ENCODE peak calls at places on chromosomes 3 and 15, in four cellular contexts. One of them, this sample, is unnamed.

GRCh38 chr3:118951089-118951488 is 83.6 kb downstream of the IGSF11 start:
- DNase-seq in ovary: no peak
- DNase-seq in WTC11: no peak
- DNase-seq in cardiac muscle cell: no peak
- DNase-seq in this sample: no peak

GRCh38 chr15:74505837-74506514 is 35.0 kb upstream of the ARID3B start:
- DNase-seq in ovary: no peak
- DNase-seq in cardiac muscle cell: no peak
- DNase-seq in WTC11: no peak
- DNase-seq in this sample: no peak

GRCh38 chr15:96703087-96703486 is 372.6 kb downstream of the NR2F2 start:
- DNase-seq in WTC11: no peak
- DNase-seq in cardiac muscle cell: no peak
- DNase-seq in ovary: no peak
- DNase-seq in this sample: no peak

GRCh38 chr3:36700537-36701248 is 63.7 kb downstream of the DCLK3 start:
- DNase-seq in WTC11: peak; percentile 69
- DNase-seq in ovary: peak; percentile 57
- DNase-seq in cardiac muscle cell: peak; percentile 79
- DNase-seq in this sample: peak; percentile 66

GRCh38 chr3:29335438-29335837 is 54.6 kb downstream of the RBMS3 start:
- DNase-seq in cardiac muscle cell: peak; percentile 96
- DNase-seq in ovary: peak; percentile 56
- DNase-seq in WTC11: peak; percentile 24
- DNase-seq in this sample: peak; percentile 15

GRCh38 chr3:102190340-102190723 is 244.5 kb upstream of the ZPLD1 start:
- DNase-seq in WTC11: no peak
- DNase-seq in ovary: peak; percentile 56
- DNase-seq in cardiac muscle cell: no peak
- DNase-seq in this sample: no peak

GRCh38 chr3:11591006-11591360 is 52.7 kb downstream of the VGLL4 start:
- DNase-seq in WTC11: no peak
- DNase-seq in ovary: no peak
- DNase-seq in cardiac muscle cell: no peak
- DNase-seq in this sample: no peak

GRCh38 chr15:43625086-43625485 is 6.5 kb upstream of the STRC start:
- DNase-seq in ovary: no peak
- DNase-seq in cardiac muscle cell: no peak
- DNase-seq in WTC11: no peak
- DNase-seq in this sample: no peak

GRCh38 chr15:100671858-100672543 is 69.6 kb downstream of the ASB7 start:
- DNase-seq in ovary: no peak
- DNase-seq in WTC11: peak; percentile 36
- DNase-seq in cardiac muscle cell: peak; percentile 46
- DNase-seq in this sample: peak; percentile 44

GRCh38 chr3:98796334-98796733 is 33.2 kb downstream of the ST3GAL6 start:
- DNase-seq in cardiac muscle cell: no peak
- DNase-seq in WTC11: no peak
- DNase-seq in ovary: no peak
- DNase-seq in this sample: no peak

GRCh38 chr3:24673596-24673995 is 178.9 kb upstream of the THRB start:
- DNase-seq in cardiac muscle cell: no peak
- DNase-seq in WTC11: no peak
- DNase-seq in ovary: no peak
- DNase-seq in this sample: no peak

GRCh38 chr15:81011593-81011992 is 10.9 kb downstream of the TLNRD1 start:
- DNase-seq in ovary: no peak
- DNase-seq in cardiac muscle cell: no peak
- DNase-seq in WTC11: no peak
- DNase-seq in this sample: no peak

GRCh38 chr3:23035927-23036640 is 167.0 kb upstream of the UBE2E2 start:
- DNase-seq in cardiac muscle cell: peak; percentile 73
- DNase-seq in WTC11: peak; percentile 48
- DNase-seq in ovary: no peak
- DNase-seq in this sample: no peak

GRCh38 chr15:61155741-61156700 is 73.1 kb downstream of the RORA start:
- DNase-seq in ovary: peak; percentile 44
- DNase-seq in cardiac muscle cell: no peak
- DNase-seq in WTC11: no peak
- DNase-seq in this sample: no peak

GRCh38 chr3:71816141-71816540 is 31.2 kb upstream of the PROK2 start:
- DNase-seq in cardiac muscle cell: peak; percentile 18
- DNase-seq in WTC11: no peak
- DNase-seq in ovary: no peak
- DNase-seq in this sample: no peak

GRCh38 chr15:101070502-101071273 is 151.5 kb downstream of the LRRK1 start:
- DNase-seq in ovary: peak; percentile 33
- DNase-seq in WTC11: no peak
- DNase-seq in cardiac muscle cell: no peak
- DNase-seq in this sample: no peak

GRCh38 chr3:58798312-58798711 is 131.7 kb upstream of the FAM3D start:
- DNase-seq in WTC11: no peak
- DNase-seq in cardiac muscle cell: no peak
- DNase-seq in ovary: no peak
- DNase-seq in this sample: no peak

GRCh38 chr3:141965471-141965870 is 89.0 kb downstream of the ATP1B3 start:
- DNase-seq in WTC11: no peak
- DNase-seq in ovary: no peak
- DNase-seq in cardiac muscle cell: no peak
- DNase-seq in this sample: no peak

GRCh38 chr3:159045279-159045678 is 243.4 kb downstream of the MFSD1 start:
- DNase-seq in WTC11: no peak
- DNase-seq in cardiac muscle cell: no peak
- DNase-seq in ovary: no peak
- DNase-seq in this sample: no peak

GRCh38 chr15:88628018-88628673 is 7.0 kb downstream of the AEN start:
- DNase-seq in ovary: no peak
- DNase-seq in cardiac muscle cell: no peak
- DNase-seq in WTC11: no peak
- DNase-seq in this sample: no peak

GRCh38 chr15:70802629-70803028 is 39.3 kb upstream of the UACA start:
- DNase-seq in cardiac muscle cell: no peak
- DNase-seq in WTC11: no peak
- DNase-seq in ovary: no peak
- DNase-seq in this sample: no peak

GRCh38 chr15:34360298-34360697 is 6.7 kb downstream of the LPCAT4 start:
- DNase-seq in cardiac muscle cell: no peak
- DNase-seq in ovary: no peak
- DNase-seq in WTC11: peak; percentile 36
- DNase-seq in this sample: no peak

GRCh38 chr15:38325290-38325990 is 72.8 kb downstream of the SPRED1 start:
- DNase-seq in ovary: no peak
- DNase-seq in WTC11: no peak
- DNase-seq in cardiac muscle cell: no peak
- DNase-seq in this sample: no peak

GRCh38 chr15:64070965-64071851 is 22.4 kb downstream of the CIAO2A start:
- DNase-seq in WTC11: no peak
- DNase-seq in cardiac muscle cell: no peak
- DNase-seq in ovary: no peak
- DNase-seq in this sample: no peak

GRCh38 chr15:58463815-58464697 is 32.3 kb downstream of the LIPC start:
- DNase-seq in WTC11: no peak
- DNase-seq in cardiac muscle cell: no peak
- DNase-seq in ovary: no peak
- DNase-seq in this sample: no peak

GRCh38 chr3:99534951-99535704 is 103.3 kb upstream of the COL8A1 start:
- DNase-seq in cardiac muscle cell: peak; percentile 18
- DNase-seq in WTC11: no peak
- DNase-seq in ovary: no peak
- DNase-seq in this sample: no peak

GRCh38 chr3:93973160-93974126 is at the start of gene PROS1:
- DNase-seq in ovary: peak; percentile 89
- DNase-seq in cardiac muscle cell: peak; percentile 88
- DNase-seq in WTC11: peak; percentile 61
- DNase-seq in this sample: peak; percentile 82
- TF ChIP-seq CTCF in ovary: no peak
- TF ChIP-seq CTCF in cardiac muscle cell: no peak
- TF ChIP-seq CTCF in WTC11: no peak
- TF ChIP-seq CTCF in this sample: no peak

DNA sequence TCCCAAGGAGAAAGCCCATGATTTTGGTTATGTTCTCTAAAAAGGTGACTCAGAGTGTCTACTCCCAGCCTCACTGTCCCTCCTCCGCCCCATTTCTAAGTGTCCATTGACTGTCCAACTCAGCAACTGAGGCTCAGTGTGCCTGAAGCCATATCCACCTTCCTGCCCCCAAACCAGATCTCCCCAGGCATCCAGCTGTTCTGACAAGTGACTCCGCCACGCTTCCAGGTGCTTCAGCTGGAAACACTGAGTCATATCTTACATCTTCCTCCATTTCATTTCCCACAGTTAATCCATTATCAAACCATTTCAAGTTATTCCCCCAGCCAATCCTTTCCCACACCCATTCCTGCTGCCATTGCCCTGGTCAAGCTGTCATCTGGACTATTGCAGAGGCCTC is 17.2 kb downstream of the MAGEF1 start:
- DNase-seq in ovary: no peak
- DNase-seq in cardiac muscle cell: no peak
- DNase-seq in WTC11: no peak
- DNase-seq in this sample: no peak
- TF ChIP-seq CTCF in ovary: no peak
- TF ChIP-seq CTCF in cardiac muscle cell: no peak
- TF ChIP-seq CTCF in WTC11: no peak
- TF ChIP-seq CTCF in this sample: no peak

GRCh38 chr3:107077391-107077790 is 299.8 kb upstream of the CCDC54 start:
- DNase-seq in WTC11: no peak
- DNase-seq in ovary: no peak
- DNase-seq in cardiac muscle cell: no peak
- DNase-seq in this sample: no peak

GRCh38 chr3:107085261-107085660 is 292.0 kb upstream of the CCDC54 start:
- DNase-seq in ovary: no peak
- DNase-seq in cardiac muscle cell: no peak
- DNase-seq in WTC11: no peak
- DNase-seq in this sample: no peak

GRCh38 chr3:107082527-107082926 is 294.7 kb upstream of the CCDC54 start:
- DNase-seq in WTC11: no peak
- DNase-seq in cardiac muscle cell: no peak
- DNase-seq in ovary: no peak
- DNase-seq in this sample: no peak
- TF ChIP-seq CTCF in WTC11: no peak
- TF ChIP-seq CTCF in cardiac muscle cell: no peak
- TF ChIP-seq CTCF in ovary: no peak
- TF ChIP-seq CTCF in this sample: no peak

GRCh38 chr3:187678869-187679268 is 8.7 kb upstream of the SST start:
- DNase-seq in cardiac muscle cell: peak; percentile 81
- DNase-seq in WTC11: peak; percentile 68
- DNase-seq in ovary: peak; percentile 59
- DNase-seq in this sample: peak; percentile 60
- TF ChIP-seq CTCF in cardiac muscle cell: peak; percentile 80
- TF ChIP-seq CTCF in WTC11: no peak
- TF ChIP-seq CTCF in ovary: peak; percentile 36
- TF ChIP-seq CTCF in this sample: no peak

GRCh38 chr3:64685331-64685799 is 2.4 kb downstream of the ADAMTS9 start:
- DNase-seq in cardiac muscle cell: no peak
- DNase-seq in ovary: peak; percentile 90
- DNase-seq in WTC11: no peak
- DNase-seq in this sample: no peak

GRCh38 chr3:64686446-64686908 is 1.3 kb downstream of the ADAMTS9 start:
- DNase-seq in ovary: no peak
- DNase-seq in WTC11: peak; percentile 20
- DNase-seq in cardiac muscle cell: peak; percentile 77
- DNase-seq in this sample: peak; percentile 35

GRCh38 chr3:64687781-64688515 is at the start of gene ADAMTS9:
- DNase-seq in WTC11: peak; percentile 77
- DNase-seq in cardiac muscle cell: peak; percentile 91
- DNase-seq in ovary: peak; percentile 83
- DNase-seq in this sample: peak; percentile 85

GRCh38 chr3:64685800-64686445 is 1.9 kb downstream of the ADAMTS9 start:
- DNase-seq in cardiac muscle cell: peak; percentile 92
- DNase-seq in ovary: peak; percentile 98
- DNase-seq in WTC11: peak; percentile 91
- DNase-seq in this sample: peak; percentile 80

DNA sequence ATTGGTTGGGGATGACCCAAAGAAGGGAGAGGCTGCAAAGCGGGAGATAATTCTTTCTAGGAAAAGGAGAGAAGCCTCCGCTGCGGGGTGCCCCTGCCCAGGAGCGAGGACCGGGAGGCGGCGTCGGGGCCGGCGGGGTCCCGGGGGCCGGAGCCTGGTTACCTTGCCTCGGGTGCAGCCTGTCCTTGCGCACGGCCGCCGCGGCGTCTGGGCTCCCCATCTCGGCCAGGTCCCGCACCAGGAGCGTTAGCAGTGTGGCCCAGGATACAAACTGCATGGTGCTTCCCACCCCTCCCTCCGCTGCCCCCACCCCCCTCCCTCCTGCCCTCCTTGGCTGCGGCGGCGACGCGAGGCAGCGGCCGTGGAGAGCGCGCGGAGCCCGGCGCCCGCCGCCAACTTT is 419 bp downstream of the ADAMTS9 start:
- DNase-seq in ovary: no peak
- DNase-seq in WTC11: peak; percentile 44
- DNase-seq in cardiac muscle cell: no peak
- DNase-seq in this sample: no peak
- TF ChIP-seq CTCF in ovary: no peak
- TF ChIP-seq CTCF in WTC11: no peak
- TF ChIP-seq CTCF in cardiac muscle cell: no peak
- TF ChIP-seq CTCF in this sample: no peak

DNA sequence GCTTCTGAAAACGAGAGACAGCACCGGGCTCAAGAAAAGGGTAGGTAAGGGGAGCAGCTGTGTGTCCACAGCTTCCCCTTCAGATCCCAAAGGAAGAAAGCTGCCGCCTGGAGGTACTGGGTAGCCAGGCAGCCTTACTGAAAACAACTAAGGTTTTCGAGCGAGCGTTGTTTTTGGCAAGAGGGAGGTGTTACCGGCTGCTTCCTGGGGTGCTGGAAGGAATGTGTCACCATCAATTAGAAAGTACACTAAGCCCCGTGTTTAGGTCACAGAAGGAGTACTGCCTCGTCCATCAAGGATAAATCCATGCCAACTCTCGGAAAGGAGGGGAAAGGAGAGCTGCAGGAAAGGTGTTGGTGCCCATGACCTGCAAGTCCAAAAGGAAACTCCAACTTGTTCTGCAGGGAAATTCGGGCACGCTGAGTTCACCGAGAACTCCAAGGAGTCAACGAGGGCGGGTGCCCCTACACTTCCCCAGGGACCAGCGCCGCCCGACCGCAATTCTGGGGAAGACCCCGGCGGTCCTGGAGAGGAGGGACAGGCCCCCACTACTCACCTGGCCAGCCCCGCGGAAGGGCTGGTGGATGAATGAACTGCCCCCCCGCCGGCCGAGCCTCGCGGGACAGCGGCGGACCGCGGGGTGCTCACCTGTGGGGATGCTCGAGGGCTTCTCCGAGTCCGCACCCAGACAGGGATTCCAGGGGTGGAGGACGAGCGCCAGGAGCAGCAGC is 586 bp downstream of the PLOD2 start:
- DNase-seq in cardiac muscle cell: peak; percentile 84
- DNase-seq in WTC11: peak; percentile 75
- DNase-seq in ovary: peak; percentile 62
- DNase-seq in this sample: peak; percentile 60
- TF ChIP-seq CTCF in cardiac muscle cell: peak; percentile 73
- TF ChIP-seq CTCF in WTC11: no peak
- TF ChIP-seq CTCF in ovary: peak; percentile 59
- TF ChIP-seq CTCF in this sample: no peak